ENCODE peak calls at places on chromosome X, in four cellular contexts. R, E, W and U are unnamed samples.

GRCh38 chrX:155857561-155857960 is 23.6 kb upstream of the VAMP7 start:
- DNase-seq in R (no peak), E (no peak), W (no peak), U (no peak)

GRCh38 chrX:103343105-103343504 is 13.1 kb downstream of the TCEAL7 start:
- DNase-seq in R (peak; percentile 37), E (no peak), W (no peak), U (peak; percentile 82)

GRCh38 chrX:17547658-17548057 is 172.7 kb downstream of the NHS start:
- DNase-seq in R (no peak), E (peak; percentile 44), W (no peak), U (no peak)

GRCh38 chrX:121109986-121110385 is 62.6 kb downstream of the GLUD2 start:
- DNase-seq in R (no peak), E (no peak), W (no peak), U (no peak)

GRCh38 chrX:117854806-117855205 is 261.8 kb downstream of the KLHL13 start:
- DNase-seq in R (no peak), E (no peak), W (no peak), U (no peak)

GRCh38 chrX:74187211-74187610 is 116.8 kb upstream of the ZCCHC13 start:
- DNase-seq in R (no peak), E (no peak), W (no peak), U (no peak)

GRCh38 chrX:106899276-106899675 is 3.9 kb downstream of the RIPPLY1 start:
- DNase-seq in R (no peak), E (no peak), W (no peak), U (no peak)

GRCh38 chrX:73855546-73855945 is 292.5 kb downstream of the CHIC1 start:
- DNase-seq in R (peak; percentile 43), E (peak; percentile 71), W (peak; percentile 34), U (peak; percentile 86)

GRCh38 chrX:68365356-68365755 is 67.9 kb downstream of the OPHN1 start:
- DNase-seq in R (no peak), E (no peak), W (no peak), U (no peak)

GRCh38 chrX:125266153-125266660 is 53.5 kb upstream of the TEX13C start:
- DNase-seq in R (no peak), E (no peak), W (no peak), U (no peak)

GRCh38 chrX:72050011-72050410 is 81.7 kb downstream of the RTL5 start:
- DNase-seq in R (no peak), E (no peak), W (no peak), U (no peak)

GRCh38 chrX:43703211-43703791 is 47.2 kb downstream of the MAOA start:
- DNase-seq in R (peak; percentile 46), E (no peak), W (no peak), U (no peak)

GRCh38 chrX:123835661-123836371 is 24.0 kb upstream of the XIAP start:
- DNase-seq in R (no peak), E (no peak), W (no peak), U (no peak)

GRCh38 chrX:13010546-13010945 is 33.9 kb downstream of the FAM9C start:
- DNase-seq in R (no peak), E (no peak), W (no peak), U (no peak)
- H3K4me1 ChIP-seq in R (peaks cover 17% of the 10 kb centered on the region), E (peaks cover 2% of the 10 kb centered on the region), W (peaks cover 57% of the 10 kb centered on the region), U (peaks cover 34% of the 10 kb centered on the region)

DNA sequence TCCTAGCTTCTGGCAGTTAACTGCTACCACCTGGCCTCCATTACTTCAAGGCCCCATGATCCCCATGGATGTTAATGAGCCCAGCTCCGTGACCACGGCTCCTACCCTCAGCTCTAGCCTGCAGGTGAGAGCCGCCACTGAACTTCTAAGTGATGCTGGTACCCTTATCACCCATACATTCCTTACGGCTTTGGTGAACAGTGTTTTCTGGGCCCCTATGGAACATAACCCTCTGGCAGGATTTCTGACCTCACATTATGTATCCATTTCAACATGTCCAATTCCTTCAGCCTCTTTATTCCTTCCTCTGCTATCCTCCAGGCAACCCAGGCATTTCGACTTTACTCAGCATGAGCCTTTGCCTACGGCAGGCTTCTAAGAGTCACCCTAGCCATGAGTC is 24.6 kb downstream of the PAGE4 start:
- DNase-seq in R (no peak), E (no peak), W (no peak), U (no peak)
- H3K9me3 ChIP-seq in R (no peaks in the 10 kb centered on the region), E (peaks cover 2% of the 10 kb centered on the region), W (no peaks in the 10 kb centered on the region), U (peaks cover 3% of the 10 kb centered on the region)

DNA sequence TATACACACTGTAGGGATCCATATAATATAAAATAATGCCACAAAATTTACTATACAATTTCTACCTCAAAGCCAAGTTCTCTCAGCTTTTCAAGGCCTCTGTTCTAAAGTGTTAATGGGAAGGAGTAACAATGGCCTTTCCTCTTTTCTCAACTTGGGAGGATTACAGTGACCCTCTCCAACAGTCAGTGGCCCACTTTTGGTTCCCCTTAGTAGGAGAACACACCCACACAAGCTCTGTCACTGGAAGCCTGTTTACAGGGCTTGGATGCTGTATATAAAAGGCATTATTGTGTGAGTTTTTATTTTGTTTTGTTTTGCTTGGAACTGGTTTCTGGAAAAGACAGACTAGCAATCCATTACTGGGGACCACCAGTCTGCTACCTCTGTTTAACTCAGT is 1.8 kb downstream of the ARHGEF6 start:
- DNase-seq in R (no peak), E (no peak), W (no peak), U (no peak)
- H3K4me1 ChIP-seq in R (no peaks in the 10 kb centered on the region), E (no peaks in the 10 kb centered on the region), W (peaks cover 30% of the 10 kb centered on the region), U (peaks cover 10% of the 10 kb centered on the region)

DNA sequence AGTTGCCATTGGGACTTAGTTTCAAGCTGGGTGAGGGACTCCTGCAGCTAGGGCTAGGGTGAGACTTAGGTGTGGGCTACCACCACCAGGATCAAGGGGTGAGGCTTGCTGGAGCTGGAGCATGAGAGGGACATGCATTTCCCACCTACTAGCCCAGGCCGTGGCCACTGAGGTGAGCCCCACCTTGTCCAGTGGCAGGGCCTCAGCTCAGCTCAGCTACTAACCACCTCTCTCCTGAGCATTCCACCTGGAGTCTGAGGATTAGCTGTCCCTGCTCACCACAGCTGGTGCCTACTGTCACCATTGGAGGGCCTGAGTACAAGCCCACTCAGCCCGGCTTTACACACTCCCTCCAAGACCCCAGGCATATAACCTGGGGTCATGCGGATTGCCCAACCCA is 62.6 kb upstream of the MAGEH1 start:
- DNase-seq in R (no peak), E (no peak), W (no peak), U (no peak)
- H3K9me3 ChIP-seq in R (no peaks in the 10 kb centered on the region), E (peaks cover 10% of the 10 kb centered on the region), W (no peaks in the 10 kb centered on the region), U (no peaks in the 10 kb centered on the region)

DNA sequence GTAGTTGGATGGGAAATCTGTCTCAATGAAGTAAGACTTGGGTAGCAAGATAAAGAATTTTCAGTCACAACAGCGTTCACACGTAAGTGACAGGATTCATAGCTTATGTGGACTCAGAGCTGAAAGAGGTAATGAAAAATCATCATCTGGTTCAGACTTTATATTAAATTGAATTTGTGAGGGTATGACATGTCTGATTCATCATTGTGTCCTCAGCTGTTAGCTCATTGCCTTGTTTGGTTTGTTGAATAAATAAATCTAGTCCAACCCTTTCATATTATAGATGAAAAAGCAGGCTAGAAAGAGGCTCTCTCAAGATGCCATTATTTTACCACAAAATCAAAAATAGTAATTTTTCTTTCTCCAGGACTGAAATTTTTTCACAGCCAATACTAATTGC is 2.7 kb upstream of the CYSLTR1 start:
- DNase-seq in R (no peak), E (no peak), W (no peak), U (peak; percentile 48)
- H3K4me1 ChIP-seq in R (no peaks in the 10 kb centered on the region), E (no peaks in the 10 kb centered on the region), W (peaks cover 33% of the 10 kb centered on the region), U (no peaks in the 10 kb centered on the region)

DNA sequence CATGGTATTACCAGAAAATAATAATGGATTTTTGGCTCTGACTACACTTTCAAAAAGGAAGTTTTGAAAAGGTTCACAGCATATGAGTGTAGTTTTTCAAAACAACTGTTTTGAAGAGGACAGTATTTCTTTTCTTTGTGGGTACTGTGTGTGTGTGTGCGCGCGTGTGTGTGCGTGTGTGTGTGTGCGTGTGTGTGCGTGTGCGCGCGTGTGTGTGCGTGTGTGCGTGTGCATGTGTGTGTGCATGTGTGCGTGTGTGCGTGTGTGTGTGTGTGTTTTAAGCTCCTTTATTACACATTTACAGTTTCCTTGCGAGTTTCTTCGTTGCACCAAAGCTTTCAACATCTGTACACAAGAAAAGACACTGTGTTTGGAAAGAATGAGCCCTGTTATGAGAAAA is 755.4 kb downstream of the SH3BGRL start:
- DNase-seq in R (no peak), E (no peak), W (no peak), U (no peak)
- H3K9me3 ChIP-seq in R (no peaks in the 10 kb centered on the region), E (no peaks in the 10 kb centered on the region), W (no peaks in the 10 kb centered on the region), U (no peaks in the 10 kb centered on the region)

GRCh38 chrX:150574824-150575409 is 6.5 kb downstream of the MTM1 start:
- DNase-seq in R (no peak), E (no peak), W (no peak), U (no peak)

GRCh38 chrX:150570512-150570911 is 2.1 kb downstream of the MTM1 start:
- DNase-seq in R (no peak), E (no peak), W (no peak), U (no peak)

GRCh38 chrX:150573702-150574101 is 5.3 kb downstream of the MTM1 start:
- DNase-seq in R (no peak), E (no peak), W (peak; percentile 2), U (no peak)

GRCh38 chrX:150569155-150569477 is 695 bp downstream of the MTM1 start:
- DNase-seq in R (no peak), E (no peak), W (no peak), U (no peak)

GRCh38 chrX:150572206-150572605 is 3.8 kb downstream of the MTM1 start:
- DNase-seq in R (no peak), E (no peak), W (no peak), U (no peak)
- H3K4me1 ChIP-seq in R (peaks cover 15% of the 10 kb centered on the region), E (no peaks in the 10 kb centered on the region), W (peaks cover 73% of the 10 kb centered on the region), U (peaks cover 6% of the 10 kb centered on the region)

GRCh38 chrX:57985951-57986350 is 75.7 kb upstream of the ZXDA start:
- DNase-seq in R (no peak), E (no peak), W (no peak), U (no peak)
- H3K9me3 ChIP-seq in R (no peaks in the 10 kb centered on the region), E (peaks cover 20% of the 10 kb centered on the region), W (no peaks in the 10 kb centered on the region), U (no peaks in the 10 kb centered on the region)

DNA sequence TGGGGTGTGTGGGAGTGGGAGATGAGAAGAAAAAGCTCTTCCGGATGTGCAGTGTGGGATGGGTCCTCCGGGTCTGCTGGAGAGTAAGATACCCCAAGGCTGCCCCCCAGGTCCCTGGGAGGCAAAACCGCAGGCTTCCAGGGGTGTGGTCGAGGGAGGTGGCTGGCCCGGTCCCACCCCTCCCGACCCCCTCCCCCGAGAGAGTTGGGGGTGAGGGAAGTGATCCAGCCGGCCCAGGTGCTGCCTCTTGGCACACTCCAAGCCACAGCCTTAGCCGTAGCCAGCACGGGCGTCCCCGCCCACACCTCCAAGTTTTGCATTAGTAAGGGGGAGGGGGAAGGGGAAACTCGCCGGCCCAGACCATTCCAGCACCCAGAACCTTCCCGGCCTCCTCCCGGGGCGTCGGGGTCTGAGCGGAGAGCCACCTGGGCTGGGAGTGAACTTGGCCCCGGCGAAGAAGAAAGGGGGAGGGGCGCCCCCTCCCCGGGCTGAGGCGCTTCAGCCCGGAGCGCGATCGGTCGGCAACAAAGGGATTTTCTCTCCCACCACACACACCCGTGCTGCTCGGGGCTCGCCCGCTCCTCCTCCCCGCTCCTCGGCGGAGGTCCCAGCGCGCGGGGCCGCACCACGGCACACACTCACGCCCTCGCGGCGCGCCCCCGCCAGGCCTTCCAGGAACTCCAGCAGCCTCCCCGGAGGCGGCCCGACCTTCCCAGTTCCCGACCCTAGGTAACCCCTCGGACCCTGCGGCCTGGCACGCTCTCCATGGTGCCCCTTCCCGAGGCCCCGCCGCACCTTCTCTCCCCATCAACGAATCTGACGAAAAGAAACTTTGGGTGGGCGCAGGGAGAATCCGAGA is 14.4 kb downstream of the BCOR start:
- DNase-seq in R (no peak), E (no peak), W (no peak), U (peak; percentile 85)
- H3K4me1 ChIP-seq in R (peaks cover 14% of the 10 kb centered on the region), E (peaks cover 31% of the 10 kb centered on the region), W (peaks cover 36% of the 10 kb centered on the region), U (peaks cover 23% of the 10 kb centered on the region)